ENCODE peak calls at places on chromosomes 13 and 19, in four cellular contexts. B is stimulated activated CD4-positive, alpha-beta T cell treated with anti-CD3 and anti-CD28 coated beads, Interleukin-1b, Interleukin-23, amount 100 ng/mL, for 24 hours; G is substantia nigra; W is WTC11. C is an unnamed sample.

GRCh38 chr13:72774019-72774418 is 7.7 kb downstream of the DIS3 start:
- DNase-seq in B (no peak), G (no peak), W (no peak), C (no peak)

GRCh38 chr13:21458816-21459701 is at the start of gene ZDHHC20:
- DNase-seq in B (peak; percentile 79), G (peak; percentile 88), W (peak; percentile 90), C (peak; percentile 72)

GRCh38 chr13:40982772-40983171 is 36.3 kb downstream of the ELF1 start:
- DNase-seq in B (no peak), G (no peak), W (no peak), C (no peak)

GRCh38 chr13:74554581-74555290 is 420.5 kb upstream of the KLF12 start:
- DNase-seq in B (no peak), G (no peak), W (no peak), C (no peak)

GRCh38 chr13:38686635-38687245 is at the start of gene FREM2:
- DNase-seq in B (no peak), G (peak; percentile 21), W (peak; percentile 94), C (no peak)

GRCh38 chr13:111202149-111202548 is 87.0 kb downstream of the ARHGEF7 start:
- DNase-seq in B (no peak), G (no peak), W (no peak), C (no peak)

GRCh38 chr19:42193706-42194105 is 23.8 kb downstream of the DEDD2 start:
- DNase-seq in B (no peak), G (no peak), W (no peak), C (no peak)

GRCh38 chr13:18212873-18213272 is 968.8 kb downstream of the TUBA3C start:
- DNase-seq in B (peak; percentile 37), G (no peak), W (no peak), C (peak; percentile 5)

GRCh38 chr13:47175172-47175806 is 278.4 kb upstream of the HTR2A start:
- DNase-seq in B (no peak), G (no peak), W (no peak), C (no peak)

GRCh38 chr13:48575014-48575413 is 42.1 kb upstream of the RCBTB2 start:
- DNase-seq in B (no peak), G (no peak), W (no peak), C (no peak)

GRCh38 chr19:51572415-51572814 is 1.3 kb downstream of the ZNF175 start:
- DNase-seq in B (no peak), G (no peak), W (no peak), C (no peak)

GRCh38 chr19:7806876-7807275 is 23.1 kb upstream of the EVI5L start:
- DNase-seq in B (no peak), G (no peak), W (no peak), C (no peak)

GRCh38 chr19:41957838-41958366 is 1.2 kb downstream of the RABAC1 start:
- DNase-seq in B (no peak), G (peak; percentile 20), W (peak; percentile 83), C (peak; percentile 81)

GRCh38 chr13:29961036-29961685 is 110.7 kb upstream of the UBL3 start:
- DNase-seq in B (no peak), G (no peak), W (no peak), C (no peak)

GRCh38 chr19:47735131-47735530 is 10.2 kb upstream of the NOP53 start:
- DNase-seq in B (no peak), G (no peak), W (peak; percentile 27), C (no peak)

GRCh38 chr13:49858183-49858856 is 65.8 kb upstream of the KPNA3 start:
- DNase-seq in B (no peak), G (no peak), W (no peak), C (peak; percentile 95)

GRCh38 chr13:77330009-77330471 is 3.1 kb upstream of the MYCBP2 start:
- DNase-seq in B (no peak), G (no peak), W (no peak), C (no peak)

GRCh38 chr13:61029064-61029463 is 386.6 kb downstream of the PCDH20 start:
- DNase-seq in B (no peak), G (no peak), W (peak; percentile 36), C (no peak)